ENCODE peak calls at places on chromosome 16, in six cellular contexts. One of them, this sample, is unnamed.

GRCh38 chr16:2275476-2276450 is 7.8 kb upstream of the RNPS1 start:
- DNase-seq in psoas muscle: no peak
- DNase-seq in CD4-positive, alpha-beta T cell: no peak
- DNase-seq in heart right ventricle: peak; percentile 59
- DNase-seq in right atrium auricular region: no peak
- DNase-seq in heart left ventricle: peak; percentile 39
- DNase-seq in this sample: no peak

GRCh38 chr16:81480856-81481821 is 36.5 kb downstream of the CMIP start:
- DNase-seq in right atrium auricular region: no peak
- DNase-seq in CD4-positive, alpha-beta T cell: no peak
- DNase-seq in heart left ventricle: peak; percentile 57
- DNase-seq in psoas muscle: peak; percentile 50
- DNase-seq in heart right ventricle: peak; percentile 51
- DNase-seq in this sample: no peak

GRCh38 chr16:2090819-2091721 is 43.3 kb downstream of the TSC2 start:
- DNase-seq in heart left ventricle: peak; percentile 58
- DNase-seq in heart right ventricle: peak; percentile 73
- DNase-seq in psoas muscle: peak; percentile 78
- DNase-seq in CD4-positive, alpha-beta T cell: no peak
- DNase-seq in right atrium auricular region: no peak
- DNase-seq in this sample: peak; percentile 60

GRCh38 chr16:55530316-55530856 is 21.5 kb downstream of the LPCAT2 start:
- DNase-seq in right atrium auricular region: no peak
- DNase-seq in psoas muscle: no peak
- DNase-seq in heart left ventricle: no peak
- DNase-seq in heart right ventricle: no peak
- DNase-seq in CD4-positive, alpha-beta T cell: no peak
- DNase-seq in this sample: no peak

GRCh38 chr16:62392698-62393097 is 356.5 kb upstream of the CDH8 start:
- DNase-seq in heart right ventricle: no peak
- DNase-seq in heart left ventricle: no peak
- DNase-seq in psoas muscle: no peak
- DNase-seq in right atrium auricular region: no peak
- DNase-seq in CD4-positive, alpha-beta T cell: no peak
- DNase-seq in this sample: no peak

GRCh38 chr16:87706278-87707000 is 59.3 kb downstream of the KLHDC4 start:
- DNase-seq in CD4-positive, alpha-beta T cell: no peak
- DNase-seq in right atrium auricular region: no peak
- DNase-seq in heart left ventricle: no peak
- DNase-seq in psoas muscle: no peak
- DNase-seq in heart right ventricle: no peak
- DNase-seq in this sample: no peak

GRCh38 chr16:85626191-85626951 is 13.2 kb downstream of the GSE1 start:
- DNase-seq in psoas muscle: no peak
- DNase-seq in heart right ventricle: no peak
- DNase-seq in heart left ventricle: peak; percentile 44
- DNase-seq in CD4-positive, alpha-beta T cell: no peak
- DNase-seq in right atrium auricular region: no peak
- DNase-seq in this sample: no peak

GRCh38 chr16:29811170-29811895 is 660 bp upstream of the PRRT2 start:
- DNase-seq in heart right ventricle: peak; percentile 96
- DNase-seq in psoas muscle: peak; percentile 96
- DNase-seq in heart left ventricle: peak; percentile 98
- DNase-seq in CD4-positive, alpha-beta T cell: no peak
- DNase-seq in right atrium auricular region: peak; percentile 97
- DNase-seq in this sample: peak; percentile 87

GRCh38 chr16:51084074-51084928 is 66.8 kb downstream of the SALL1 start:
- DNase-seq in heart right ventricle: no peak
- DNase-seq in CD4-positive, alpha-beta T cell: no peak
- DNase-seq in right atrium auricular region: no peak
- DNase-seq in heart left ventricle: no peak
- DNase-seq in psoas muscle: no peak
- DNase-seq in this sample: no peak

GRCh38 chr16:11104168-11105037 is 151.6 kb downstream of the SOCS1 start:
- DNase-seq in right atrium auricular region: no peak
- DNase-seq in heart left ventricle: no peak
- DNase-seq in heart right ventricle: no peak
- DNase-seq in psoas muscle: no peak
- DNase-seq in CD4-positive, alpha-beta T cell: no peak
- DNase-seq in this sample: no peak

GRCh38 chr16:61829631-61830030 is 206.6 kb downstream of the CDH8 start:
- DNase-seq in CD4-positive, alpha-beta T cell: no peak
- DNase-seq in psoas muscle: no peak
- DNase-seq in heart right ventricle: no peak
- DNase-seq in right atrium auricular region: no peak
- DNase-seq in heart left ventricle: no peak
- DNase-seq in this sample: no peak

GRCh38 chr16:57167537-57167936 is 18.3 kb downstream of the PSME3IP1 start:
- DNase-seq in heart right ventricle: no peak
- DNase-seq in right atrium auricular region: no peak
- DNase-seq in psoas muscle: no peak
- DNase-seq in CD4-positive, alpha-beta T cell: no peak
- DNase-seq in heart left ventricle: no peak
- DNase-seq in this sample: no peak

GRCh38 chr16:30526137-30526822 is at the start of gene ZNF768:
- DNase-seq in right atrium auricular region: no peak
- DNase-seq in heart left ventricle: peak; percentile 46
- DNase-seq in CD4-positive, alpha-beta T cell: no peak
- DNase-seq in psoas muscle: peak; percentile 53
- DNase-seq in heart right ventricle: peak; percentile 48
- DNase-seq in this sample: no peak

GRCh38 chr16:58284021-58284420 is 10.8 kb downstream of the PRSS54 start:
- DNase-seq in CD4-positive, alpha-beta T cell: no peak
- DNase-seq in heart left ventricle: no peak
- DNase-seq in heart right ventricle: no peak
- DNase-seq in right atrium auricular region: no peak
- DNase-seq in psoas muscle: no peak
- DNase-seq in this sample: no peak
- TF ChIP-seq CTCF in CD4-positive, alpha-beta T cell: no peak
- TF ChIP-seq CTCF in heart left ventricle: no peak
- TF ChIP-seq CTCF in heart right ventricle: no peak
- TF ChIP-seq CTCF in right atrium auricular region: no peak
- TF ChIP-seq CTCF in psoas muscle: no peak
- TF ChIP-seq CTCF in this sample: no peak

DNA sequence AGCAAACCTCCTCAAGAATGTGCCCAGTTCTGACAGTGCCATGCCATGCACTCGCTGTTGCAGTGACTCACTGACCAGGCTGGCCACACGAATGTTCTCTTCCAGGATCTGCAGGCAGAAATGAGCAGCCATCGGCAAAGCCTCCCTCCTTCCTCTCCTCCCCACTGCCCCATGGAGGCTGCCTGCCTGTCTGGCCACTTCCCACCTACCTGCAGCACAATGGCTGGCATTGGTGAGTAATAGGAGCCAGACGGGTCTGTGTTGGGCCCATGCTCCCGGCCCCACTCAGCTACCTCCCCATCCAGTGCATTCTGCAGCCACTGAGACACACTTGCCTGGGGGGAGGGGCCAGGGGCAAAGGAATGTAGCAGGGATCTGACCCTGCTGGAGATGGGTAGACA is 2.8 kb upstream of the MATCAP1 start:
- DNase-seq in heart left ventricle: no peak
- DNase-seq in CD4-positive, alpha-beta T cell: no peak
- DNase-seq in right atrium auricular region: no peak
- DNase-seq in psoas muscle: no peak
- DNase-seq in heart right ventricle: no peak
- DNase-seq in this sample: no peak
- H3K27ac ChIP-seq in heart left ventricle: no peak overlapping the region
- H3K27ac ChIP-seq in CD4-positive, alpha-beta T cell: no peak overlapping the region
- H3K27ac ChIP-seq in right atrium auricular region: no peak overlapping the region
- H3K27ac ChIP-seq in psoas muscle: no peak overlapping the region
- H3K27ac ChIP-seq in heart right ventricle: no peak overlapping the region
- H3K27ac ChIP-seq in this sample: peak overlapping the region; percentile 21

GRCh38 chr16:70642633-70643032 is 3.7 kb upstream of the IL34 start:
- DNase-seq in heart right ventricle: no peak
- DNase-seq in CD4-positive, alpha-beta T cell: no peak
- DNase-seq in heart left ventricle: no peak
- DNase-seq in right atrium auricular region: no peak
- DNase-seq in psoas muscle: no peak
- DNase-seq in this sample: no peak

GRCh38 chr16:70648606-70649005 is 2.2 kb downstream of the IL34 start:
- DNase-seq in heart right ventricle: no peak
- DNase-seq in psoas muscle: no peak
- DNase-seq in CD4-positive, alpha-beta T cell: no peak
- DNase-seq in right atrium auricular region: no peak
- DNase-seq in heart left ventricle: no peak
- DNase-seq in this sample: no peak

GRCh38 chr16:70647461-70648359 is 1.4 kb downstream of the IL34 start:
- DNase-seq in heart right ventricle: no peak
- DNase-seq in psoas muscle: no peak
- DNase-seq in right atrium auricular region: no peak
- DNase-seq in CD4-positive, alpha-beta T cell: no peak
- DNase-seq in heart left ventricle: no peak
- DNase-seq in this sample: no peak

GRCh38 chr16:70646260-70647241 is at the start of gene IL34:
- DNase-seq in right atrium auricular region: no peak
- DNase-seq in psoas muscle: peak; percentile 81
- DNase-seq in CD4-positive, alpha-beta T cell: no peak
- DNase-seq in heart right ventricle: no peak
- DNase-seq in heart left ventricle: no peak
- DNase-seq in this sample: no peak

GRCh38 chr16:70644763-70645597 is 1.4 kb upstream of the IL34 start:
- DNase-seq in heart right ventricle: no peak
- DNase-seq in heart left ventricle: no peak
- DNase-seq in psoas muscle: no peak
- DNase-seq in right atrium auricular region: no peak
- DNase-seq in CD4-positive, alpha-beta T cell: no peak
- DNase-seq in this sample: no peak
- TF ChIP-seq CTCF in heart right ventricle: no peak
- TF ChIP-seq CTCF in heart left ventricle: no peak
- TF ChIP-seq CTCF in psoas muscle: no peak
- TF ChIP-seq CTCF in right atrium auricular region: no peak
- TF ChIP-seq CTCF in CD4-positive, alpha-beta T cell: no peak
- TF ChIP-seq CTCF in this sample: no peak

GRCh38 chr16:13896543-13897182 is 23.3 kb upstream of the ERCC4 start:
- DNase-seq in psoas muscle: no peak
- DNase-seq in right atrium auricular region: no peak
- DNase-seq in CD4-positive, alpha-beta T cell: no peak
- DNase-seq in heart left ventricle: no peak
- DNase-seq in heart right ventricle: no peak
- DNase-seq in this sample: no peak
- H3K27ac ChIP-seq in psoas muscle: no peak overlapping the region
- H3K27ac ChIP-seq in right atrium auricular region: no peak overlapping the region
- H3K27ac ChIP-seq in CD4-positive, alpha-beta T cell: no peak overlapping the region
- H3K27ac ChIP-seq in heart left ventricle: no peak overlapping the region
- H3K27ac ChIP-seq in heart right ventricle: no peak overlapping the region
- H3K27ac ChIP-seq in this sample: no peak overlapping the region

This sample was measured in RWPE1.